ENCODE peak calls at places on chromosomes 11 and 22, in six cellular contexts. Z, V, K, J, W and M are unnamed samples.

GRCh38 chr11:110130642-110131238 is 37.5 kb downstream of the ZC3H12C start:
- DNase-seq in V (peak; percentile 82), J (no peak), K (peak; percentile 0), W (no peak), Z (peak; percentile 67), M (peak; percentile 86)

GRCh38 chr22:37186228-37186996 is 1.6 kb downstream of the C1QTNF6 start:
- DNase-seq in K (no peak), Z (peak; percentile 88), J (peak; percentile 88), W (peak; percentile 46), V (peak; percentile 92), M (no peak)

GRCh38 chr22:36258750-36259619 is 6.1 kb downstream of the APOL1 start:
- DNase-seq in K (no peak), Z (peak; percentile 64), W (no peak), V (peak; percentile 84), J (peak; percentile 61), M (peak; percentile 74)

GRCh38 chr22:28137036-28137435 is 218.0 kb upstream of the PITPNB start:
- DNase-seq in V (peak; percentile 73), J (no peak), Z (no peak), K (no peak), W (peak; percentile 76), M (no peak)

GRCh38 chr22:23911318-23911980 is 17.3 kb downstream of the MIF start:
- DNase-seq in K (no peak), W (no peak), Z (no peak), V (no peak), J (no peak), M (no peak)

GRCh38 chr22:47333625-47334024 is 571.2 kb downstream of the TBC1D22A start:
- DNase-seq in Z (peak; percentile 71), W (no peak), V (no peak), K (no peak), J (no peak), M (no peak)

GRCh38 chr22:37187552-37187890 is 526 bp downstream of the C1QTNF6 start:
- DNase-seq in K (no peak), W (no peak), V (peak; percentile 45), J (peak; percentile 78), Z (peak; percentile 37), M (no peak)

GRCh38 chr11:102476812-102477211 is 24.2 kb upstream of the TMEM123 start:
- DNase-seq in K (no peak), Z (peak; percentile 22), V (no peak), W (no peak), J (no peak), M (no peak)

GRCh38 chr11:65497141-65498041 is 1.5 kb upstream of the MALAT1 start:
- DNase-seq in Z (peak; percentile 97), J (peak; percentile 99), V (peak; percentile 99), W (peak; percentile 100), K (peak; percentile 97), M (peak; percentile 99)
- H2BK120ac ChIP-seq in Z (peak overlapping the region; percentile 96), J (peak overlapping the region; percentile 99), V (peak overlapping the region; percentile 98), W (peak overlapping the region; percentile 98), K (peak overlapping the region; percentile 96), M (peak overlapping the region; percentile 13)

DNA sequence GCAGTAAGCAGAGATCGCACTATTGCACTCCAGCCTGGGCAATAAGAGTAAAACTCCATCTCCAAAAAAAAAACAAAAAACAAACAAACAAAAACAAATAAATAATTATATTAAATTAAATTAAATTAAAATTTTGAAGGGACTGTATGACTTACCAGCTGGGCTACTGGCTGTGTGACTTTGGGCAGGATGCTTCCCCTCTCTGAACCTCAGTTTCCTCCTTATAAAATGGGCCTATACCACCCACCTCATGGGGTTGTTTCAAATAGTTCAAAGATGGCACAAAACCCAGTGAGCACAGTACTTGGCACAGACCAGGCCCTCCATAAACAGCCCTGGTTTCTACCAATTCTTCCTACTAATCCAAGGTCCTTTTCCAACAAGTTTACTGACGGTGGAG is 34.9 kb downstream of the ASCC2 start:
- DNase-seq in K (no peak), W (no peak), J (no peak), Z (no peak), V (no peak), M (no peak)
- H3K36me3 ChIP-seq in K (peaks cover 38% of the 10 kb centered on the region), W (peaks cover 53% of the 10 kb centered on the region), J (peaks cover 83% of the 10 kb centered on the region), Z (peaks cover 61% of the 10 kb centered on the region), V (peaks cover 21% of the 10 kb centered on the region), M (peaks cover 97% of the 10 kb centered on the region)

DNA sequence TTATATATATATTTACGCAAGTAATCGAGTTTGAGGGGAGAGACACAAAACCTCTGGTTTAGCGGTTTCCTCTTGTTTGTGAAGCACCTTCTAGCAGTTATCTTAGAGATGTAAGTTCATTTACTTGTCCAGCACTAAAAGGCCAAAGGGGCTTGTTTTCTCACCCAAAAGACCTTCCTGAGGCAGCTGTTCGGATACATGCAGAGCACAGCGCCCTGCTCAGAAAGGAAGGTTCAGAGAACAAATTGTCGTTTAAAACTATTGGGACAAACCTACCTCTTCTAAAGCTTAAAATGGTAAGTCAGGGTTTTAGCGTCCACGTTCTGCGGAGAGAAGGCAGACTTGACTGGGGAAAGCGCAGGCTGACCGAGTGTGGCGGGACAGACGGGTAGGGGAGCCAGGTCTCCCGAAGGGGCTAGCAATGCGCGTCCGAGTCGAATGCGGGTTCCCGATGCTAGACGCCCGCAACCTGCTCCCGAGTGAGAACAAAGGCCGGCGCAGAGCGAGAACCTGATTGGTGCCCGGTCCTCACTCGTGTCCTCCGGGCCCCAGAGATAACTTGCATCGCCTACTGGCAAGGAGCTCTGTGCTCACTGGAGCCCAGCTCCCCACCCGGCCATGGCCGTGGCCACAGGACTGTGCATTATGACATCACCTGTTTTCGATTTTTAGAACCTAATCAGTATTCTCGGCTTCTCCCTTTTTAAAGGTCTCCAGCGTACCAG is 1.0 kb upstream of the SESN3 start:
- DNase-seq in Z (no peak), J (peak; percentile 63), W (no peak), V (peak; percentile 70), K (no peak), M (no peak)
- H2BK120ac ChIP-seq in Z (no peak overlapping the region), J (peak overlapping the region; percentile 29), W (peak overlapping the region; percentile 86), V (no peak overlapping the region), K (peak overlapping the region; percentile 18), M (no peak overlapping the region)

GRCh38 chr22:17802822-17803221 is 28.6 kb upstream of the BID start:
- DNase-seq in V (no peak), K (no peak), W (no peak), Z (peak; percentile 17), J (no peak), M (no peak)

GRCh38 chr22:17806437-17806836 is 32.2 kb upstream of the BID start:
- DNase-seq in V (no peak), W (no peak), Z (no peak), J (no peak), K (no peak), M (no peak)

GRCh38 chr22:17802411-17802810 is 28.1 kb upstream of the BID start:
- DNase-seq in K (no peak), Z (no peak), J (no peak), V (no peak), W (no peak), M (no peak)

GRCh38 chr22:17803871-17804270 is 29.6 kb upstream of the BID start:
- DNase-seq in K (no peak), W (peak; percentile 57), Z (no peak), V (peak; percentile 15), J (no peak), M (no peak)

DNA sequence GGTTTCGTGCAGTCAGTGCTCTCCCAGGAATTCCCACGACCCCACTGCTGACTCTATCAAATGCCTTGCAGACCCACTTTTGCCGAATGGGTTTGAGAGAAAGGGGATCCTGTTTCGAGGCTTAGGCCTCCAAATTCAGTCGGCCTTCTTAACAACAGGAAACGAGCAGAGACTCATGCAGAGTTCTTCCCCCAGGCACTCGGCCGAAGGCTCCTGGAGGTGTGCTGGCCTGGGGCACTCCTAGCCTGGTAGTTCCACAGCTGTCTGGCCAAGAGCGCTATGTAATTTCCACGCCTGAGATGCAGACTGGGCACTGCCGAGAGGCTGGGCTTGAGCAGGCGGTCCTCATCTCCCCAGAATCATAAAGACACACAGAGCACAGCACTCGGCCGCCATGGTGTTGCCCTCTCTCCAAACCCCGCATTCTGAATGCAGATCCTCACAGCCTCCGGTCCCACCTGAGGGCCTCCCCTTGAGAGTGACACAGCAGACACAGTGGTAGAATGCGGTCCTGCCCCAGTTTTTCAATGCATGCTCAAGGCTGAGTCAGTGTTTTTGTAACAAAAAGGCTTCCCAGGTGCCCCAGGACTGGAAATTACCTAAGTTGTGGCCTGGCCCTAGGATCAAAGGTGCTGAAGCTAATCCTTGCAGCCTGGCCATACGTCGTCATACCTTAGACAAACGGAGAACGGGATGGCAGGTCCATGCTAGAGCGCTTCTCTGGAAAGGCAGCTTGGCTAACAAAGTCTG is 30.2 kb upstream of the BID start:
- DNase-seq in Z (no peak), V (peak; percentile 61), J (no peak), K (no peak), W (peak; percentile 93), M (no peak)
- H3K36me3 ChIP-seq in Z (peaks cover 20% of the 10 kb centered on the region), V (peaks cover 2% of the 10 kb centered on the region), J (peaks cover 66% of the 10 kb centered on the region), K (no peaks in the 10 kb centered on the region), W (peaks cover 3% of the 10 kb centered on the region), M (peaks cover 34% of the 10 kb centered on the region)